ENCODE peak calls at places on chromosomes 12 and 14, in ten cellular contexts. O, C, K, N, H, Q, D, Z, F and P are unnamed samples.

GRCh38 chr12:225012-225411 is 11.1 kb upstream of the SLC6A12 start:
- DNase-seq in K (no peak), F (peak; percentile 39), H (no peak), D (no peak), Q (no peak), C (peak; percentile 9), O (no peak), Z (no peak), N (no peak), P (no peak)

GRCh38 chr14:93234798-93235197 is 27.7 kb downstream of the UBR7 start:
- DNase-seq in N (no peak), C (no peak), H (peak; percentile 64), D (no peak), O (no peak), F (no peak), Q (peak; percentile 85), Z (no peak), K (peak; percentile 13), P (peak; percentile 90)

GRCh38 chr14:102916347-102917055 is 6.0 kb upstream of the AMN start:
- DNase-seq in K (no peak), C (peak; percentile 51), O (peak; percentile 34), Q (no peak), H (no peak), Z (no peak), D (no peak), N (no peak), F (no peak), P (no peak)

GRCh38 chr12:452667-453210 is 7.0 kb upstream of the B4GALNT3 start:
- DNase-seq in N (peak; percentile 70), Z (peak; percentile 64), Q (no peak), O (no peak), H (no peak), D (no peak), C (peak; percentile 78), K (no peak), F (no peak), P (no peak)

GRCh38 chr12:26627335-26627734 is 205.7 kb downstream of the ITPR2 start:
- DNase-seq in H (no peak), N (no peak), O (no peak), K (no peak), Z (no peak), C (no peak), F (no peak), D (no peak), Q (no peak), P (no peak)

GRCh38 chr14:88232783-88233182 is 90.3 kb downstream of the KCNK10 start:
- DNase-seq in K (peak; percentile 27), H (no peak), N (no peak), Q (no peak), D (no peak), C (no peak), F (no peak), O (no peak), Z (no peak), P (no peak)

GRCh38 chr14:93103392-93104080 is 12.2 kb downstream of the ITPK1 start:
- DNase-seq in O (peak; percentile 81), Q (no peak), H (no peak), D (no peak), K (no peak), C (no peak), F (no peak), N (peak; percentile 55), Z (no peak), P (no peak)

GRCh38 chr12:32298917-32299316 is 100.4 kb upstream of the FGD4 start:
- DNase-seq in C (no peak), Z (no peak), K (no peak), Q (no peak), H (no peak), F (no peak), N (no peak), O (no peak), D (no peak), P (no peak)

GRCh38 chr14:54025661-54026060 is 69.0 kb upstream of the BMP4 start:
- DNase-seq in Z (no peak), C (peak; percentile 24), K (no peak), F (no peak), H (peak; percentile 41), D (no peak), Q (peak; percentile 5), O (no peak), N (no peak), P (no peak)

GRCh38 chr14:60722163-60722835 is 1.9 kb downstream of the SIX4 start:
- DNase-seq in N (peak; percentile 24), D (peak; percentile 49), H (peak; percentile 48), K (peak; percentile 86), F (peak; percentile 68), C (peak; percentile 17), O (peak; percentile 47), Z (peak; percentile 58), Q (peak; percentile 79), P (peak; percentile 45)

GRCh38 chr14:20376071-20376588 is 32.7 kb downstream of the PARP2 start:
- DNase-seq in C (no peak), H (no peak), O (no peak), N (no peak), D (no peak), F (no peak), Q (no peak), Z (no peak), K (no peak), P (no peak)

GRCh38 chr14:95524706-95525512 is 8.5 kb upstream of the SYNE3 start:
- DNase-seq in K (no peak), N (no peak), C (no peak), Q (peak; percentile 71), O (no peak), Z (no peak), F (no peak), H (no peak), D (no peak), P (peak; percentile 81)

GRCh38 chr12:4383304-4383865 is 3.9 kb upstream of the FGF23 start:
- DNase-seq in D (no peak), N (no peak), F (no peak), Z (no peak), Q (no peak), H (peak; percentile 26), C (no peak), K (peak; percentile 63), O (no peak), P (no peak)

GRCh38 chr12:6459004-6459337 is 7.1 kb downstream of the TAPBPL start:
- DNase-seq in D (no peak), K (no peak), N (no peak), C (no peak), H (no peak), F (no peak), O (no peak), Q (no peak), Z (no peak), P (no peak)
- H3K27ac ChIP-seq in D (no peak overlapping the region), K (no peak overlapping the region), N (no peak overlapping the region), C (no peak overlapping the region), H (no peak overlapping the region), F (no peak overlapping the region), O (no peak overlapping the region), Q (no peak overlapping the region), Z (no peak overlapping the region), P (no peak overlapping the region)

GRCh38 chr12:121379945-121380344 is 20.0 kb upstream of the RNF34 start:
- DNase-seq in D (no peak), N (no peak), Z (no peak), H (no peak), C (no peak), O (no peak), Q (peak; percentile 52), K (no peak), F (no peak), P (no peak)

GRCh38 chr12:121378736-121379135 is 21.2 kb upstream of the RNF34 start:
- DNase-seq in O (no peak), D (no peak), F (no peak), K (no peak), H (no peak), N (no peak), Q (no peak), Z (no peak), C (no peak), P (no peak)

GRCh38 chr12:121388421-121388981 is 11.4 kb upstream of the RNF34 start:
- DNase-seq in Z (no peak), D (no peak), C (no peak), F (no peak), K (no peak), O (no peak), Q (peak; percentile 94), N (no peak), H (peak; percentile 32), P (peak; percentile 93)

DNA sequence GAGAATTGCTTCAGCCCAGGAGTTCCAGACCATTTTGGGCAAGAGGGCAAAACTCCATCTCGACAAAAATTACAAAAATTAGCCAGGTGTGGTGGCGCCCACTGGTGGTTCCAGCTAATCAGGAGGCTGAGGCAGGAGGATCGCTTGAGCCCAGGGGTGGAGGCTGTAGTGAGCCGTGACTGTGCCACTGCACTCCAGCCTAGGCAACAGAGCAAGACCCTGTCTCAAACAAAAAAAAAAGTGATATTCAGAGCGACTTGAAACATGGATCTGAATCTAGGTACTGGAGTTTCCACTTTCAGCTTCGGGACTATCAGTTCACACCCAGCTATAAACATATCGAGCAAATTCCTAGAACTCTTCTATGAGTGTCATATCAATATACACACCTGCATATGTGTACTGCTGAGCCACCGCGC is 16.3 kb upstream of the RNF34 start:
- DNase-seq in C (no peak), H (no peak), Q (no peak), Z (no peak), F (no peak), D (no peak), K (no peak), N (no peak), O (no peak), P (no peak)
- TF ChIP-seq CTCF in C (no peak), H (peak; percentile 26), Q (no peak), Z (no peak), F (no peak), D (no peak), K (peak; percentile 12), N (no peak), O (no peak), P (peak; percentile 38)

GRCh38 chr14:51682411-51682810 is 30.7 kb downstream of the FRMD6 start:
- DNase-seq in K (no peak), Z (no peak), O (no peak), N (no peak), F (no peak), H (no peak), Q (peak; percentile 57), D (no peak), C (no peak), P (no peak)
- H3K4me1 ChIP-seq in K (peaks cover 8% of the 10 kb centered on the region), Z (peaks cover 9% of the 10 kb centered on the region), O (no peaks in the 10 kb centered on the region), N (no peaks in the 10 kb centered on the region), F (no peaks in the 10 kb centered on the region), H (peaks cover 11% of the 10 kb centered on the region), Q (peaks cover 20% of the 10 kb centered on the region), D (peaks cover 9% of the 10 kb centered on the region), C (peaks cover 6% of the 10 kb centered on the region), P (peaks cover 15% of the 10 kb centered on the region)

DNA sequence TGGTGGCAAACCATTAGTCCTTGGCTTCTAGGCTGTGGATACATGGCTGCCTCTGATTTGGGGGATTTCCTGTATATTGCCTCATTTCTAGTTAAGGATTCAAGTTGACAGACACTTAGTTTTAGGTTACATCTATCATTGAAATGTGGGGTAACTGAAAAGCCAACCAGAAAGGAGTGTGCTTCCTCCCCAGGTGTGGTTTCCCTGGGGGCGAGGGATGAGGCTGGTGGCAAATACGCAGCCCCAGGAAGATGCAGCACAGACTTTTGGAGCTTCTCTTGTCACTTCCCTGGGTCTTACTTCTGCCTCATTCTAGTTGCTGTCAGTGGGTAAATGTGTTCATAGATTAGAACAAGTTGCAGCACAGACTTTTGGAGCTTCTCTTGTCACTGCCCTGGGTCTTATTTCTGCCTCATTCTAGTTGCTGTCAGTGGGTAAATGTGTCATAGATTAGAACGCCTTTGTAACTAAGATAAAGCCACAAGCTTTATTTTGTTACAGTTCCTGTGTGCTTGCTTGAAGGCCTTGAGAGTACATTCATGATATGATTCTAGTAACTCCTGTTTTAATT is 85.1 kb downstream of the BORCS5 start:
- DNase-seq in O (no peak), D (no peak), H (no peak), C (no peak), Z (no peak), K (no peak), F (no peak), N (peak; percentile 67), Q (peak; percentile 39), P (peak; percentile 62)
- H3K27ac ChIP-seq in O (peak overlapping the region; percentile 42), D (peak overlapping the region; percentile 55), H (peak overlapping the region; percentile 67), C (peak overlapping the region; percentile 23), Z (peak overlapping the region; percentile 70), K (no peak overlapping the region), F (peak overlapping the region; percentile 51), N (peak overlapping the region; percentile 66), Q (no peak overlapping the region), P (peak overlapping the region; percentile 88)